ENCODE peak calls at places on chromosomes 13 and 19, in five cellular contexts. One of them, this sample, is unnamed.

GRCh38 chr13:30319130-30319529 is 11.8 kb upstream of the KATNAL1 start:
- DNase-seq in spleen: no peak
- DNase-seq in tibial nerve: no peak
- DNase-seq in stimulated activated naive CD4-positive, alpha-beta T cell treated with Interleukin-2 at 50 U/mL for 16 hours: no peak
- DNase-seq in fibroblast of the conjunctiva: no peak
- DNase-seq in this sample: no peak

GRCh38 chr19:38228491-38229439 is 4.7 kb upstream of the DPF1 start:
- DNase-seq in spleen: no peak
- DNase-seq in tibial nerve: no peak
- DNase-seq in stimulated activated naive CD4-positive, alpha-beta T cell treated with Interleukin-2 at 50 U/mL for 16 hours: no peak
- DNase-seq in fibroblast of the conjunctiva: no peak
- DNase-seq in this sample: peak

GRCh38 chr13:38607136-38607535 is 79.7 kb upstream of the FREM2 start:
- DNase-seq in spleen: no peak
- DNase-seq in tibial nerve: no peak
- DNase-seq in stimulated activated naive CD4-positive, alpha-beta T cell treated with Interleukin-2 at 50 U/mL for 16 hours: no peak
- DNase-seq in fibroblast of the conjunctiva: no peak
- DNase-seq in this sample: no peak

GRCh38 chr13:30257433-30258099 is 49.8 kb downstream of the KATNAL1 start:
- DNase-seq in spleen: no peak
- DNase-seq in tibial nerve: no peak
- DNase-seq in stimulated activated naive CD4-positive, alpha-beta T cell treated with Interleukin-2 at 50 U/mL for 16 hours: no peak
- DNase-seq in fibroblast of the conjunctiva: no peak
- DNase-seq in this sample: no peak

GRCh38 chr13:50911051-50911690 is 1.6 kb downstream of the RNASEH2B start:
- DNase-seq in spleen: no peak
- DNase-seq in tibial nerve: no peak
- DNase-seq in stimulated activated naive CD4-positive, alpha-beta T cell treated with Interleukin-2 at 50 U/mL for 16 hours: no peak
- DNase-seq in fibroblast of the conjunctiva: no peak
- DNase-seq in this sample: peak

GRCh38 chr13:51282322-51282721 is 57.2 kb upstream of the SERPINE3 start:
- DNase-seq in spleen: no peak
- DNase-seq in tibial nerve: no peak
- DNase-seq in stimulated activated naive CD4-positive, alpha-beta T cell treated with Interleukin-2 at 50 U/mL for 16 hours: no peak
- DNase-seq in fibroblast of the conjunctiva: no peak
- DNase-seq in this sample: no peak

GRCh38 chr19:8610928-8611284 is 391 bp upstream of the ADAMTS10 start:
- DNase-seq in spleen: no peak
- DNase-seq in tibial nerve: no peak
- DNase-seq in stimulated activated naive CD4-positive, alpha-beta T cell treated with Interleukin-2 at 50 U/mL for 16 hours: no peak
- DNase-seq in fibroblast of the conjunctiva: no peak
- DNase-seq in this sample: no peak

GRCh38 chr19:16118489-16119033 is 6.9 kb downstream of the RAB8A start:
- DNase-seq in spleen: peak
- DNase-seq in tibial nerve: no peak
- DNase-seq in stimulated activated naive CD4-positive, alpha-beta T cell treated with Interleukin-2 at 50 U/mL for 16 hours: peak
- DNase-seq in fibroblast of the conjunctiva: no peak
- DNase-seq in this sample: no peak

GRCh38 chr19:28239270-28239669 is 973.7 kb downstream of the UQCRFS1 start:
- DNase-seq in spleen: no peak
- DNase-seq in tibial nerve: no peak
- DNase-seq in stimulated activated naive CD4-positive, alpha-beta T cell treated with Interleukin-2 at 50 U/mL for 16 hours: no peak
- DNase-seq in fibroblast of the conjunctiva: no peak
- DNase-seq in this sample: no peak

GRCh38 chr19:20078696-20079095 is 896 bp downstream of the ZNF90 start:
- DNase-seq in spleen: peak
- DNase-seq in tibial nerve: no peak
- DNase-seq in stimulated activated naive CD4-positive, alpha-beta T cell treated with Interleukin-2 at 50 U/mL for 16 hours: no peak
- DNase-seq in fibroblast of the conjunctiva: no peak
- DNase-seq in this sample: no peak

GRCh38 chr13:94110011-94110410 is 369.5 kb downstream of the DCT start:
- DNase-seq in spleen: no peak
- DNase-seq in tibial nerve: no peak
- DNase-seq in stimulated activated naive CD4-positive, alpha-beta T cell treated with Interleukin-2 at 50 U/mL for 16 hours: no peak
- DNase-seq in fibroblast of the conjunctiva: no peak
- DNase-seq in this sample: no peak

GRCh38 chr19:33022472-33023116 is 42.1 kb downstream of the RHPN2 start:
- DNase-seq in spleen: no peak
- DNase-seq in tibial nerve: no peak
- DNase-seq in stimulated activated naive CD4-positive, alpha-beta T cell treated with Interleukin-2 at 50 U/mL for 16 hours: no peak
- DNase-seq in fibroblast of the conjunctiva: no peak
- DNase-seq in this sample: no peak

GRCh38 chr13:96089749-96090239 is at the start of gene HS6ST3:
- DNase-seq in spleen: no peak
- DNase-seq in tibial nerve: no peak
- DNase-seq in stimulated activated naive CD4-positive, alpha-beta T cell treated with Interleukin-2 at 50 U/mL for 16 hours: no peak
- DNase-seq in fibroblast of the conjunctiva: no peak
- DNase-seq in this sample: no peak

GRCh38 chr19:1866693-1867358 is 3.4 kb upstream of the KLF16 start:
- DNase-seq in spleen: no peak
- DNase-seq in tibial nerve: no peak
- DNase-seq in stimulated activated naive CD4-positive, alpha-beta T cell treated with Interleukin-2 at 50 U/mL for 16 hours: no peak
- DNase-seq in fibroblast of the conjunctiva: no peak
- DNase-seq in this sample: no peak

GRCh38 chr13:75656590-75656989 is 20.5 kb downstream of the LMO7 start:
- DNase-seq in spleen: no peak
- DNase-seq in tibial nerve: no peak
- DNase-seq in stimulated activated naive CD4-positive, alpha-beta T cell treated with Interleukin-2 at 50 U/mL for 16 hours: no peak
- DNase-seq in fibroblast of the conjunctiva: no peak
- DNase-seq in this sample: no peak

GRCh38 chr19:6065685-6066365 is 44.5 kb downstream of the RFX2 start:
- DNase-seq in spleen: no peak
- DNase-seq in tibial nerve: no peak
- DNase-seq in stimulated activated naive CD4-positive, alpha-beta T cell treated with Interleukin-2 at 50 U/mL for 16 hours: peak
- DNase-seq in fibroblast of the conjunctiva: no peak
- DNase-seq in this sample: no peak

GRCh38 chr19:4909172-4909896 is at the start of gene UHRF1:
- DNase-seq in spleen: no peak
- DNase-seq in tibial nerve: no peak
- DNase-seq in stimulated activated naive CD4-positive, alpha-beta T cell treated with Interleukin-2 at 50 U/mL for 16 hours: no peak
- DNase-seq in fibroblast of the conjunctiva: no peak
- DNase-seq in this sample: no peak

GRCh38 chr19:13599681-13600080 is 93.4 kb upstream of the CACNA1A start:
- DNase-seq in spleen: peak
- DNase-seq in tibial nerve: no peak
- DNase-seq in stimulated activated naive CD4-positive, alpha-beta T cell treated with Interleukin-2 at 50 U/mL for 16 hours: no peak
- DNase-seq in fibroblast of the conjunctiva: no peak
- DNase-seq in this sample: no peak

GRCh38 chr13:85896516-85897450 is 97.6 kb upstream of the SLITRK6 start:
- DNase-seq in spleen: peak
- DNase-seq in tibial nerve: no peak
- DNase-seq in stimulated activated naive CD4-positive, alpha-beta T cell treated with Interleukin-2 at 50 U/mL for 16 hours: no peak
- DNase-seq in fibroblast of the conjunctiva: no peak
- DNase-seq in this sample: no peak

GRCh38 chr19:18340990-18341868 is 831 bp downstream of the PGPEP1 start:
- DNase-seq in spleen: peak
- DNase-seq in tibial nerve: peak
- DNase-seq in stimulated activated naive CD4-positive, alpha-beta T cell treated with Interleukin-2 at 50 U/mL for 16 hours: peak
- DNase-seq in fibroblast of the conjunctiva: no peak
- DNase-seq in this sample: no peak

GRCh38 chr19:46717034-46717715 is at the start of gene PRKD2:
- DNase-seq in spleen: peak
- DNase-seq in tibial nerve: peak
- DNase-seq in stimulated activated naive CD4-positive, alpha-beta T cell treated with Interleukin-2 at 50 U/mL for 16 hours: peak
- DNase-seq in fibroblast of the conjunctiva: no peak
- DNase-seq in this sample: peak

GRCh38 chr13:28819748-28820098 is 416 bp upstream of the MTUS2 start:
- DNase-seq in spleen: no peak
- DNase-seq in tibial nerve: no peak
- DNase-seq in stimulated activated naive CD4-positive, alpha-beta T cell treated with Interleukin-2 at 50 U/mL for 16 hours: peak
- DNase-seq in fibroblast of the conjunctiva: no peak
- DNase-seq in this sample: peak

GRCh38 chr19:14015454-14016035 is 9.4 kb upstream of the RFX1 start:
- DNase-seq in spleen: no peak
- DNase-seq in tibial nerve: no peak
- DNase-seq in stimulated activated naive CD4-positive, alpha-beta T cell treated with Interleukin-2 at 50 U/mL for 16 hours: no peak
- DNase-seq in fibroblast of the conjunctiva: no peak
- DNase-seq in this sample: no peak

GRCh38 chr19:17333611-17334413 is 843 bp downstream of the ANO8 start:
- DNase-seq in spleen: peak
- DNase-seq in tibial nerve: no peak
- DNase-seq in stimulated activated naive CD4-positive, alpha-beta T cell treated with Interleukin-2 at 50 U/mL for 16 hours: peak
- DNase-seq in fibroblast of the conjunctiva: no peak
- DNase-seq in this sample: peak

GRCh38 chr19:6259312-6259861 is 20.4 kb downstream of the MLLT1 start:
- DNase-seq in spleen: no peak
- DNase-seq in tibial nerve: no peak
- DNase-seq in stimulated activated naive CD4-positive, alpha-beta T cell treated with Interleukin-2 at 50 U/mL for 16 hours: no peak
- DNase-seq in fibroblast of the conjunctiva: peak
- DNase-seq in this sample: no peak

This sample was measured in frontal cortex.